ENCODE peak calls at places on chromosomes 16 and 17, in five cellular contexts. X is suprapubic skin, O is A549, Z is sigmoid colon, I is ovary. T is an unnamed sample.

GRCh38 chr16:73216932-73217331 is 169.0 kb upstream of the ZFHX3 start:
- DNase-seq in X (no peak), O (no peak), Z (no peak), I (no peak), T (no peak)

GRCh38 chr17:70687421-70687820 is 518.1 kb downstream of the KCNJ2 start:
- DNase-seq in X (no peak), O (peak; percentile 48), Z (no peak), I (no peak), T (no peak)

GRCh38 chr16:30032083-30032819 is 1.2 kb upstream of the TLCD3B start:
- DNase-seq in X (no peak), O (peak; percentile 79), Z (no peak), I (peak; percentile 50), T (peak; percentile 33)

GRCh38 chr16:9035986-9036385 is 55.5 kb upstream of the HAPSTR1 start:
- DNase-seq in X (no peak), O (no peak), Z (no peak), I (no peak), T (no peak)

GRCh38 chr17:69018687-69019086 is 42.0 kb downstream of the ABCA9 start:
- DNase-seq in X (no peak), O (no peak), Z (no peak), I (no peak), T (no peak)

GRCh38 chr16:87598431-87598830 is 3.9 kb upstream of the JPH3 start:
- DNase-seq in X (no peak), O (no peak), Z (no peak), I (no peak), T (no peak)

GRCh38 chr16:7746971-7747370 is 414.3 kb downstream of the RBFOX1 start:
- DNase-seq in X (no peak), O (no peak), Z (no peak), I (no peak), T (no peak)

GRCh38 chr16:24935336-24935735 is 79.8 kb downstream of the ARHGAP17 start:
- DNase-seq in X (no peak), O (no peak), Z (no peak), I (no peak), T (no peak)

GRCh38 chr16:49652441-49653175 is 203.3 kb downstream of the ZNF423 start:
- DNase-seq in X (no peak), O (no peak), Z (peak; percentile 85), I (peak; percentile 74), T (no peak)

GRCh38 chr16:87303431-87303930 is 13.7 kb downstream of the C16orf95 start:
- DNase-seq in X (no peak), O (no peak), Z (no peak), I (no peak), T (no peak)

GRCh38 chr17:1967092-1967662 is 58.0 kb downstream of the RTN4RL1 start:
- DNase-seq in X (no peak), O (no peak), Z (no peak), I (no peak), T (no peak)

GRCh38 chr17:27550291-27550930 is 80.6 kb upstream of the LGALS9 start:
- DNase-seq in X (no peak), O (no peak), Z (no peak), I (no peak), T (no peak)

GRCh38 chr16:87874639-87875472 is 5.5 kb upstream of the SLC7A5 start:
- DNase-seq in X (no peak), O (no peak), Z (no peak), I (no peak), T (no peak)

GRCh38 chr17:8820311-8821010 is 21.3 kb upstream of the MFSD6L start:
- DNase-seq in X (no peak), O (no peak), Z (no peak), I (no peak), T (no peak)

GRCh38 chr16:23706439-23706838 is 6.6 kb downstream of the ERN2 start:
- DNase-seq in X (no peak), O (no peak), Z (no peak), I (no peak), T (no peak)

GRCh38 chr17:21218101-21218500 is 4.1 kb upstream of the TMEM11 start:
- DNase-seq in X (no peak), O (no peak), Z (no peak), I (no peak), T (no peak)

GRCh38 chr16:21625026-21625425 is 25.6 kb downstream of the METTL9 start:
- DNase-seq in X (no peak), O (no peak), Z (no peak), I (no peak), T (no peak)

GRCh38 chr17:12386240-12386639 is 279.4 kb upstream of the MYOCD start:
- DNase-seq in X (no peak), O (no peak), Z (no peak), I (no peak), T (no peak)

GRCh38 chr17:76208120-76208519 is 32.2 kb downstream of the RNF157 start:
- DNase-seq in X (no peak), O (no peak), Z (no peak), I (no peak), T (no peak)

GRCh38 chr16:11977206-11978041 is 890 bp downstream of the SNX29 start:
- DNase-seq in X (no peak), O (peak; percentile 51), Z (peak; percentile 80), I (peak; percentile 63), T (no peak)

GRCh38 chr17:9175700-9176467 is 154.6 kb downstream of the NTN1 start:
- DNase-seq in X (no peak), O (no peak), Z (no peak), I (no peak), T (no peak)

GRCh38 chr16:75580-76501 is 2.2 kb upstream of the MPG start:
- DNase-seq in X (peak; percentile 93), O (no peak), Z (peak; percentile 95), I (peak; percentile 94), T (peak; percentile 83)

GRCh38 chr17:79045001-79045729 is 21.2 kb downstream of the C1QTNF1 start:
- DNase-seq in X (no peak), O (no peak), Z (peak; percentile 61), I (no peak), T (no peak)

GRCh38 chr17:46038414-46038813 is 39.4 kb downstream of the STH start:
- DNase-seq in X (no peak), O (no peak), Z (no peak), I (no peak), T (no peak)

DNA sequence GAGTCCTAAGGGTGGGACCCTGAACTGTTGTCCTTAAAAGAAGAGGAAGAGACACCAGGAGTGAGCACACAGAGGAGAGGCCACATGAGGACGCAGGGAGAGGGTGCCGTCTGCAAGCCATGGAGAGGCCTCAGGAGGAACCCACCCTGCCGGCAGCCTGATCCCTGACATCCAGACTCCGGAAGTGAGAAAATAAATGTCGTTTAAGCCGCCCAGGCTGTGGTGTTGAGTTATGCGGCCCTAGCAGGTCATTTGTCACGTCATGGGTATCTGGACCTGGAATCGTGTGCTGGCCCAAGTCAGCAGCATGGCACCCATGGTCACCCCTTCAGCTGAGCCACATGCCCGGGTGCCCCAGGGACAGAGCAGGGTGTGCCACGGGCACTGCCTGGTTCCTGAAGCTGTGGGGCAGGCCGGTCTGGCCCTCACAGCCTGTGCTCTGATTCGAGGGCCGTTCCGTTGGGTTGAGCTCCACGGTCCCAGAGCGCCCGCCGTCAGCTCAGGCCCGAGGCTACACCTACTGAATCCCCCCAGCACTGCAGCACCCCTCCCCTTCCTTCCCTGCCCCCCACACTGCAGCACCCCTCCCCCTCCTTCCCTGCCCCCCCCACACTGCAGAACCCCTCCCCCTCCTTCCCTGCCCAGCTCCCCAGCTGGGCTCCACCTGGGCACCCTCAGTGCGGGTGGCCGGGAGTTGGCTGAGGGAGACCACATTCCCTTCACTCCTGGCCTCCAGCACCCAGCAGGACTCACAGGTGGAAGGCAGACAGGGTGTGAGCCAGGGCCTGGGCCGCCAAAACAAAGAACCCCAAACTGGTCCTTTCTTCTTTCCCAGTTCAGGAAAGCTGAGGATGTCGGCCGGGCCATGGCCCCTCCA is 2.7 kb upstream of the CCDC57 start:
- DNase-seq in X (no peak), O (peak; percentile 66), Z (peak; percentile 65), I (no peak), T (peak; percentile 43)
- TF ChIP-seq EP300 in X (no peak), O (no peak), Z (no peak), I (no peak), T (no peak)

DNA sequence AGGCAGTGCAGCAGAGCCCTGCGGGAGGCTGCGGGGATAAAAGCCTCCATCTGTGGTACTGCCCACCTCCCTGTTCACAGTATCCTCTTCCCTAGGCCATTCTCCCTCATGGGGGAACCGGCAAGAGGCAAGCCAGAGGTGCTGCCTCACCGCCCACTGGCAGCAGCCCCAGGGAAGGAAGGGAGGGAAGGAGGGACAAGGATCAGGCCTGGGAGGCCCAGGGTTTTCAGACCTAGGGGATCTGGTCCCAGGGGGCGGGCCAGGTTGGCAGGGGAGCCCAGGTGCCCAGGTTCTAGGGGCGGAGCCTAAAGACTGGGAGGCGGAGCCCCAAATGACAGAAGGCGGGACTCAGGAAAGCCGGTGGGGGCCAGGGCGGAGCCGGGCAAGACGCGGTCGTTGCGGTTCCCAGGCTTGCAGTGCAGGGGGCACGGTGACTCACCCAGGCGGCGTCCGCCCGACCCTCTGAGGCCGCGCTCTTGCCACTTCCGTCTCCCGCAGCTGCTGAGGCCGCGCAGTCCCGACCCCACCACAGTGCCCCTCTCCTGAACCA is 3.0 kb upstream of the MTMR4 start:
- DNase-seq in X (no peak), O (no peak), Z (no peak), I (no peak), T (no peak)
- TF ChIP-seq EP300 in X (no peak), O (no peak), Z (no peak), I (peak; percentile 64), T (no peak)

DNA sequence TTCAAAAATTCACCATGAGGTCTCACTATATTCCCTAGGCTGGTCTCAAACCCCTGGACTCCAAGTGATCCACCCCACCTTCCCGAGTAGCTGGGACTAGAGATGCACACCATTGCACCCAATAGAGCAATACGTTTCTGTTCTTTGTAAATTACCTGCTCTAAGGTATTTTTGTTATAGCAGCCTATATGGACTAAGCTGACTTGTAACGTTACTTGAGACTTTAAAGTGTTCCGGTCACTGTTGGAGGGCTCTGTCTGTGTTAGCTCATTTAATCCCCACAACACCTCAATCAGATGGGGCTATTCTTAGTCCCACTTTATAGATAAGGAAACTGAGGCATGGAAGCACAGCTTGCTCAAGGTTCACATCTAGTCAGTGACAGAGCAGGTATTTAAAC is 25.4 kb downstream of the IL4R start:
- DNase-seq in X (no peak), O (no peak), Z (no peak), I (no peak), T (no peak)
- TF ChIP-seq EP300 in X (no peak), O (no peak), Z (no peak), I (no peak), T (no peak)

GRCh38 chr17:48563867-48564199 is 14.3 kb downstream of the HOXB4 start:
- DNase-seq in X (no peak), O (no peak), Z (no peak), I (no peak), T (no peak)

GRCh38 chr17:48563385-48563838 is 14.7 kb downstream of the HOXB4 start:
- DNase-seq in X (no peak), O (no peak), Z (no peak), I (no peak), T (no peak)

GRCh38 chr17:48564200-48565023 is 13.7 kb downstream of the HOXB4 start:
- DNase-seq in X (no peak), O (no peak), Z (peak; percentile 84), I (no peak), T (peak; percentile 86)

GRCh38 chr17:48561894-48562810 is 16.0 kb downstream of the HOXB4 start:
- DNase-seq in X (no peak), O (no peak), Z (no peak), I (no peak), T (no peak)

DNA sequence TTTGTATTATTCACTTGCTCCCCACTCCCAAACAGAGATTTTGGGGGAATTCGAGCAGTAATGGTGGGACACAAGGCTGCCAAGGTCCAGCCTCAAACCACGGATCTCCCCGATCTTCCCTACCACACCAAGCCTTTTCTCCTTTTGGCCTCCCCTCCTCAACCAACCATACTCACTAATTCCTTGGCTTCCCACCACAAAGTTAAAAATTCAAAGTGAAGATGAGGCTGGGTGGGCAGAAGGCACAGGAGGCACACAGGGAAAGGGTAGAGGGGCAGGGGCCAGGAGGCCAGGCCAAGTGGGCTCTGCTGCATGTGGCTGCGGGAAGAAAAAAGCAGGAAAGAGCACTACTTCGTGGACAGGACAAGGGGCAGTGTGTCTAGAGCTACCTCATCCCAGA is 15.2 kb downstream of the HOXB4 start:
- DNase-seq in X (no peak), O (no peak), Z (no peak), I (no peak), T (no peak)
- TF ChIP-seq EP300 in X (no peak), O (no peak), Z (no peak), I (no peak), T (no peak)